ENCODE peak calls at places on chromosomes 13 and 19, in six cellular contexts. One of them, this sample, is unnamed.

GRCh38 chr13:39394811-39395685 is 207.9 kb downstream of the LHFPL6 start:
- DNase-seq in IMR-90: no peak
- DNase-seq in body of pancreas: no peak
- DNase-seq in astrocyte of the spinal cord: no peak
- DNase-seq in fibroblast of mammary gland: no peak
- DNase-seq in heart right ventricle: no peak
- DNase-seq in this sample: no peak

GRCh38 chr19:33894787-33895186 is 98.1 kb downstream of the KCTD15 start:
- DNase-seq in heart right ventricle: no peak
- DNase-seq in astrocyte of the spinal cord: no peak
- DNase-seq in IMR-90: no peak
- DNase-seq in body of pancreas: no peak
- DNase-seq in fibroblast of mammary gland: no peak
- DNase-seq in this sample: no peak

GRCh38 chr19:3024870-3025515 is 4.1 kb downstream of the TLE2 start:
- DNase-seq in astrocyte of the spinal cord: no peak
- DNase-seq in body of pancreas: no peak
- DNase-seq in IMR-90: no peak
- DNase-seq in heart right ventricle: no peak
- DNase-seq in fibroblast of mammary gland: no peak
- DNase-seq in this sample: no peak

GRCh38 chr19:14375055-14375581 is 6.1 kb upstream of the ADGRE5 start:
- DNase-seq in body of pancreas: peak
- DNase-seq in heart right ventricle: peak
- DNase-seq in astrocyte of the spinal cord: no peak
- DNase-seq in fibroblast of mammary gland: no peak
- DNase-seq in IMR-90: no peak
- DNase-seq in this sample: no peak

GRCh38 chr19:41322451-41322850 is 12.5 kb downstream of the CCDC97 start:
- DNase-seq in body of pancreas: no peak
- DNase-seq in astrocyte of the spinal cord: no peak
- DNase-seq in fibroblast of mammary gland: no peak
- DNase-seq in heart right ventricle: no peak
- DNase-seq in IMR-90: no peak
- DNase-seq in this sample: no peak

GRCh38 chr13:112220296-112220875 is 153.4 kb downstream of the SOX1 start:
- DNase-seq in astrocyte of the spinal cord: no peak
- DNase-seq in IMR-90: no peak
- DNase-seq in body of pancreas: no peak
- DNase-seq in fibroblast of mammary gland: no peak
- DNase-seq in heart right ventricle: no peak
- DNase-seq in this sample: no peak

GRCh38 chr19:10961073-10961762 is 388 bp downstream of the SMARCA4 start:
- DNase-seq in astrocyte of the spinal cord: no peak
- DNase-seq in body of pancreas: peak
- DNase-seq in IMR-90: no peak
- DNase-seq in fibroblast of mammary gland: no peak
- DNase-seq in heart right ventricle: no peak
- DNase-seq in this sample: peak

GRCh38 chr19:5594521-5594950 is 26.8 kb upstream of the TINCR start:
- DNase-seq in fibroblast of mammary gland: no peak
- DNase-seq in IMR-90: no peak
- DNase-seq in astrocyte of the spinal cord: no peak
- DNase-seq in body of pancreas: no peak
- DNase-seq in heart right ventricle: no peak
- DNase-seq in this sample: no peak

GRCh38 chr13:63026285-63026797 is 1610.7 kb upstream of the PCDH20 start:
- DNase-seq in heart right ventricle: no peak
- DNase-seq in astrocyte of the spinal cord: no peak
- DNase-seq in body of pancreas: no peak
- DNase-seq in fibroblast of mammary gland: no peak
- DNase-seq in IMR-90: no peak
- DNase-seq in this sample: no peak

GRCh38 chr13:29497137-29497654 is 98.3 kb downstream of the SLC7A1 start:
- DNase-seq in body of pancreas: peak
- DNase-seq in fibroblast of mammary gland: peak
- DNase-seq in heart right ventricle: peak
- DNase-seq in astrocyte of the spinal cord: peak
- DNase-seq in IMR-90: peak
- DNase-seq in this sample: no peak

GRCh38 chr13:84362777-84363176 is 480.5 kb upstream of the SLITRK1 start:
- DNase-seq in body of pancreas: no peak
- DNase-seq in fibroblast of mammary gland: peak
- DNase-seq in IMR-90: no peak
- DNase-seq in heart right ventricle: no peak
- DNase-seq in astrocyte of the spinal cord: no peak
- DNase-seq in this sample: no peak

GRCh38 chr13:50685491-50685890 is 158.0 kb downstream of the DLEU7 start:
- DNase-seq in fibroblast of mammary gland: peak
- DNase-seq in heart right ventricle: peak
- DNase-seq in body of pancreas: peak
- DNase-seq in IMR-90: no peak
- DNase-seq in astrocyte of the spinal cord: peak
- DNase-seq in this sample: peak

GRCh38 chr13:79440958-79441553 is 35.0 kb upstream of the RBM26 start:
- DNase-seq in fibroblast of mammary gland: no peak
- DNase-seq in body of pancreas: no peak
- DNase-seq in astrocyte of the spinal cord: no peak
- DNase-seq in heart right ventricle: no peak
- DNase-seq in IMR-90: no peak
- DNase-seq in this sample: no peak

GRCh38 chr19:2567580-2567979 is 91.7 kb downstream of the GADD45B start:
- DNase-seq in heart right ventricle: peak
- DNase-seq in astrocyte of the spinal cord: no peak
- DNase-seq in IMR-90: no peak
- DNase-seq in body of pancreas: no peak
- DNase-seq in fibroblast of mammary gland: no peak
- DNase-seq in this sample: peak

GRCh38 chr19:927044-927706 is 1.3 kb downstream of the ARID3A start:
- DNase-seq in heart right ventricle: peak
- DNase-seq in IMR-90: no peak
- DNase-seq in astrocyte of the spinal cord: no peak
- DNase-seq in body of pancreas: peak
- DNase-seq in fibroblast of mammary gland: peak
- DNase-seq in this sample: no peak

GRCh38 chr13:28336193-28336657 is 158.7 kb downstream of the FLT1 start:
- DNase-seq in body of pancreas: no peak
- DNase-seq in fibroblast of mammary gland: no peak
- DNase-seq in astrocyte of the spinal cord: no peak
- DNase-seq in IMR-90: no peak
- DNase-seq in heart right ventricle: peak
- DNase-seq in this sample: no peak

GRCh38 chr13:39282400-39282972 is 244.2 kb downstream of the NHLRC3 start:
- DNase-seq in IMR-90: no peak
- DNase-seq in fibroblast of mammary gland: no peak
- DNase-seq in astrocyte of the spinal cord: no peak
- DNase-seq in heart right ventricle: no peak
- DNase-seq in body of pancreas: no peak
- DNase-seq in this sample: no peak

GRCh38 chr13:51502206-51502651 is 49.4 kb upstream of the INTS6 start:
- DNase-seq in heart right ventricle: no peak
- DNase-seq in astrocyte of the spinal cord: no peak
- DNase-seq in fibroblast of mammary gland: peak
- DNase-seq in IMR-90: peak
- DNase-seq in body of pancreas: no peak
- DNase-seq in this sample: no peak

GRCh38 chr19:1587872-1588271 is 4.8 kb downstream of the MBD3 start:
- DNase-seq in body of pancreas: no peak
- DNase-seq in astrocyte of the spinal cord: no peak
- DNase-seq in heart right ventricle: no peak
- DNase-seq in IMR-90: no peak
- DNase-seq in fibroblast of mammary gland: no peak
- DNase-seq in this sample: no peak

GRCh38 chr19:11041966-11042627 is 47.2 kb upstream of the LDLR start:
- DNase-seq in IMR-90: no peak
- DNase-seq in fibroblast of mammary gland: no peak
- DNase-seq in astrocyte of the spinal cord: no peak
- DNase-seq in heart right ventricle: no peak
- DNase-seq in body of pancreas: peak
- DNase-seq in this sample: no peak

DNA sequence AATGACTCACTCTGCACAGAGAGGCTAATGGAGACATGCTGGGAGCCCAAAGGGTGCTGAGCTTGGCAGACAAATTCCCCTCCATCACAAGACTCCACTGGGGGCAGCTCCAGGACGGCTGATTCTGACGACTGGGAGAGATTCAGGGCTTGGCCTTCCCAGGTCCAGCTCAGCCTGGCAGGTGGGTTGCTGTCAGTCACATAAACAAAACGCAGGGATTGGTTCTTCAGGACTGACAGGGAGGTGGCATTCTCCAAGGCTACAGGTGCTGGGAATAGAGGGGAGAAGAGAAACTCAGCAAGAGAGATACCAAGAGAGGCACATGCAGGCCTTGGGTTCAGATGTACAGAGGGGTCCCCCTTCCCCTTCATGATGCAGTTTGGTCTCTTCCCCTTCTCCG is 10.7 kb upstream of the ZNF175 start:
- DNase-seq in astrocyte of the spinal cord: no peak
- DNase-seq in fibroblast of mammary gland: no peak
- DNase-seq in heart right ventricle: no peak
- DNase-seq in IMR-90: no peak
- DNase-seq in body of pancreas: no peak
- DNase-seq in this sample: no peak
- H3K4me3 ChIP-seq in astrocyte of the spinal cord: no peak
- H3K4me3 ChIP-seq in fibroblast of mammary gland: no peak
- H3K4me3 ChIP-seq in heart right ventricle: no peak
- H3K4me3 ChIP-seq in IMR-90: no peak
- H3K4me3 ChIP-seq in body of pancreas: no peak
- H3K4me3 ChIP-seq in this sample: no peak

GRCh38 chr13:110907951-110908898 is 6.6 kb downstream of the ANKRD10 start:
- DNase-seq in IMR-90: peak
- DNase-seq in body of pancreas: peak
- DNase-seq in fibroblast of mammary gland: no peak
- DNase-seq in heart right ventricle: no peak
- DNase-seq in astrocyte of the spinal cord: no peak
- DNase-seq in this sample: no peak
- H3K4me3 ChIP-seq in IMR-90: no peak
- H3K4me3 ChIP-seq in body of pancreas: no peak
- H3K4me3 ChIP-seq in fibroblast of mammary gland: no peak
- H3K4me3 ChIP-seq in heart right ventricle: no peak
- H3K4me3 ChIP-seq in astrocyte of the spinal cord: no peak
- H3K4me3 ChIP-seq in this sample: no peak

DNA sequence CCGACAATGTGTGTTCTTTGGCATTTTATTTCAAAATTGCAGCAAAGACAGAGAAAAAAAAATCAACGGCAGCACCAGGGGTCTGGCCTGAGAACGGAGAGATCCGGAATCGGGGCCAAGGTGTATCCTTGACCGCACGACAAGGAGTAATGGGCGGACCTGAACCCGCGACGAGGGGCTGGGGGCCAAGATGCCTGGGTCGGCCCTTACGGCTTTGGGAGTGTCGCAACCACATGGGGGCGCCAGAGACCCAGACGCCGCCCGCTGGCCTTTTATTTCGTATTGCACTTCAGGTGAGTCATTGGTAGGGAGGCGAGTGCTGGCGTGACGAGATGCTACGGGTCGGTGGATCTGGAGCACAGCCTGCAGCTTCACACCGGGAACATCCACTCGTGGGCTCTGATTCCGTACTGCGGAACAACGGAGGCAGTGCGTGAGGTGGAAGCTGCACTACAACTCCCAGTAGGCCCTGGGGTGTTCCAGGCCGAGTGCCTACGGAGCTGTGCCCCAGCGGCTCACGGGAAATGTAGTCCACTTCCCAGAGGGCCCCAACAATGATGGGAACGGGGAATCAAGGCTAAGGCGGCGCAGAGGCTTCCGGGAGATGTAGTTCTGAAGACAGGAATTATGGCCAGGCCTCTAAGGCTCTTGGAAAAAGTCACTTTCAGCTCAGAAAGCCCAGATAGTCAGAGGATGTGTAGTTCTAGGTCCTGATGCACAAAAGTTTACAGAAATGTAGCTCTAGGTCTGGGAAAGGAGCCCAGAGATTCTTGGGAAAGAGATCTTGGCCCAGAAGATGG is 15.6 kb downstream of the BCAT2 start:
- DNase-seq in astrocyte of the spinal cord: peak
- DNase-seq in body of pancreas: peak
- DNase-seq in heart right ventricle: peak
- DNase-seq in fibroblast of mammary gland: peak
- DNase-seq in IMR-90: peak
- DNase-seq in this sample: peak
- H3K4me3 ChIP-seq in astrocyte of the spinal cord: peak
- H3K4me3 ChIP-seq in body of pancreas: no peak
- H3K4me3 ChIP-seq in heart right ventricle: peak
- H3K4me3 ChIP-seq in fibroblast of mammary gland: peak
- H3K4me3 ChIP-seq in IMR-90: peak
- H3K4me3 ChIP-seq in this sample: peak

GRCh38 chr19:6774821-6775707 is 2.6 kb downstream of the VAV1 start:
- DNase-seq in astrocyte of the spinal cord: no peak
- DNase-seq in heart right ventricle: no peak
- DNase-seq in fibroblast of mammary gland: no peak
- DNase-seq in body of pancreas: no peak
- DNase-seq in IMR-90: no peak
- DNase-seq in this sample: no peak

GRCh38 chr19:6773323-6773931 is 919 bp downstream of the VAV1 start:
- DNase-seq in astrocyte of the spinal cord: no peak
- DNase-seq in fibroblast of mammary gland: no peak
- DNase-seq in heart right ventricle: peak
- DNase-seq in IMR-90: no peak
- DNase-seq in body of pancreas: no peak
- DNase-seq in this sample: no peak

GRCh38 chr19:6769006-6769637 is 1.9 kb upstream of the SH2D3A start:
- DNase-seq in IMR-90: peak
- DNase-seq in heart right ventricle: no peak
- DNase-seq in body of pancreas: no peak
- DNase-seq in fibroblast of mammary gland: peak
- DNase-seq in astrocyte of the spinal cord: no peak
- DNase-seq in this sample: no peak

GRCh38 chr19:6772866-6773322 is 386 bp downstream of the VAV1 start:
- DNase-seq in fibroblast of mammary gland: no peak
- DNase-seq in heart right ventricle: no peak
- DNase-seq in body of pancreas: no peak
- DNase-seq in IMR-90: no peak
- DNase-seq in astrocyte of the spinal cord: no peak
- DNase-seq in this sample: no peak

DNA sequence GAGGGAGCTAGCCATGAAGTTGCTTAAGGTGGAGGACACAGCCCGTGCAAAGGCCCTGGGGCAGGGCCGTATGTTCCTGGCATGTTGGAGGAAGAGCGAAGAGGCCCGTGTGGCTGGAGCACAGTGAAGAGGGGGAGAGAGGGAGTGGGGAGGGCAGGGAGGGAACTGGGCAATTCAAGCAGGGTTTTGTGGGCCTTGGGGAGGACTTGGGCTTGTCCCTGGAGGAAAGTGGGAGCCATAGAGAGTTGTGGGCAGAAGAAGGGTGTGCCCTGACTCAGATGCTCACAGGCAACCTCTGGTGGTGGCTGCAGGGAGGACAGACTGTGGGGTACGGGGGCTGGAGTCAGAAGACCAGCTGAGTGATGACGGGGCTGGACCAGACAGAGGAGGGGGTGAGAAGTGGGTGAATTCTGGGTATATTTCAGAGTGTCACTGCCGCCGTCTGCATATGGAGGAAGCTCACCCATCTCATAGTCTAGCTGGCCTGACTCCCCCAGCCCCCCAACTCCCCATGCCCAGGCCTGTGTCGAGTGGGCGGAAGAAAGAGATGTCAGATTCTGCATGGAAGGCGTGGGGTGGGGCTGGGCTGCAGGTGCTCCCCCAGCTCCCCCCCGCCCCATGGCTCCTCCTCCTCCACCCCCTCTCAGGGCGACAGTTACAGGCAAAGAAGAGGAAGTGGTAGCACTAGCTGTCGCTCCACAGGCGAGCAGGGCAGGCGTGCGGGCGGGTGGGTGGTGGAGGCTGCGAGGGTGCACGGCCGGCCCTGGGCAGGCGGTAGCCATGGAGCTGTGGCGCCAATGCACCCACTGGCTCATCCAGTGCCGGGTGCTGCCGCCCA is at the start of gene VAV1:
- DNase-seq in fibroblast of mammary gland: no peak
- DNase-seq in heart right ventricle: peak
- DNase-seq in astrocyte of the spinal cord: no peak
- DNase-seq in body of pancreas: no peak
- DNase-seq in IMR-90: no peak
- DNase-seq in this sample: no peak
- H3K4me3 ChIP-seq in fibroblast of mammary gland: no peak
- H3K4me3 ChIP-seq in heart right ventricle: peak
- H3K4me3 ChIP-seq in astrocyte of the spinal cord: no peak
- H3K4me3 ChIP-seq in body of pancreas: peak
- H3K4me3 ChIP-seq in IMR-90: no peak
- H3K4me3 ChIP-seq in this sample: no peak